ENCODE peak calls at places on chromosome 22, in seven cellular contexts. H is CD4-positive, CD25-positive, alpha-beta regulatory T cell; X is left ventricle myocardium inferior; L is sigmoid colon; B is fibroblast of lung; W is mesenchymal stem cell; F is adrenal gland. Y is an unnamed sample. For H3K36me3 and H3K9me3, the result is how much of the 10 kb centered on the place peaks cover.

GRCh38 chr22:31920306-31920705 is 24.0 kb upstream of the YWHAH start:
- DNase-seq in B (no peak), L (no peak), H (no peak), X (no peak), W (no peak), F (no peak), Y (no peak)

GRCh38 chr22:36384766-36385400 is 2.9 kb downstream of the MYH9 start:
- DNase-seq in X (no peak), F (peak), B (peak), L (no peak), W (peak), H (peak), Y (peak)

GRCh38 chr22:37627545-37627944 is 11.9 kb upstream of the SH3BP1 start:
- DNase-seq in W (no peak), H (peak), B (no peak), F (no peak), L (no peak), X (no peak), Y (no peak)

GRCh38 chr22:18985761-18986160 is 49.7 kb upstream of the PRODH start:
- DNase-seq in X (no peak), L (peak), W (no peak), H (no peak), B (no peak), F (no peak), Y (no peak)

GRCh38 chr22:47357086-47357485 is 594.6 kb downstream of the TBC1D22A start:
- DNase-seq in H (no peak), W (no peak), X (no peak), B (no peak), F (no peak), L (no peak), Y (no peak)

GRCh38 chr22:46064966-46065666 is 85.2 kb upstream of the PPARA start:
- DNase-seq in H (no peak), B (peak), W (no peak), F (peak), X (peak), L (peak), Y (no peak)

GRCh38 chr22:28791124-28791523 is 9.2 kb downstream of the XBP1 start:
- DNase-seq in X (no peak), F (no peak), H (no peak), B (no peak), L (no peak), W (no peak), Y (no peak)

GRCh38 chr22:23291806-23292452 is 111.6 kb downstream of the BCR start:
- DNase-seq in W (no peak), B (no peak), H (no peak), L (no peak), X (no peak), F (no peak), Y (no peak)

GRCh38 chr22:29727248-29727551 is 7.4 kb downstream of the CABP7 start:
- DNase-seq in H (no peak), B (peak), X (peak), W (peak), L (no peak), F (peak), Y (peak)

GRCh38 chr22:41842996-41843970 is 10.4 kb downstream of the SREBF2 start:
- DNase-seq in F (no peak), H (no peak), W (no peak), X (no peak), B (no peak), L (no peak), Y (no peak)

GRCh38 chr22:41845380-41846267 is 12.7 kb downstream of the SREBF2 start:
- DNase-seq in W (no peak), L (no peak), H (no peak), B (no peak), X (no peak), F (no peak), Y (no peak)

GRCh38 chr22:41844513-41844912 is 11.6 kb downstream of the SREBF2 start:
- DNase-seq in X (no peak), W (no peak), F (no peak), H (no peak), L (no peak), B (no peak), Y (no peak)

GRCh38 chr22:41846268-41847002 is 13.5 kb downstream of the SREBF2 start:
- DNase-seq in X (no peak), W (no peak), L (no peak), H (no peak), B (no peak), F (no peak), Y (no peak)

GRCh38 chr22:41844036-41844435 is 11.1 kb downstream of the SREBF2 start:
- DNase-seq in B (no peak), L (no peak), X (no peak), W (no peak), H (no peak), F (no peak), Y (no peak)
- H3K36me3 ChIP-seq in B (under half), L (under half), X (under half), W (under half), H (under half), F (under half), Y (under half)

GRCh38 chr22:49574861-49575702 is 252.6 kb downstream of the BRD1 start:
- DNase-seq in F (peak), L (peak), H (no peak), W (no peak), B (no peak), X (peak), Y (no peak)
- H3K9me3 ChIP-seq in F (under half), L (under half), H (under half), W (under half), B (under half), X (under half), Y (under half)

GRCh38 chr22:50281957-50282356 is 11.8 kb upstream of the MAPK11 start:
- DNase-seq in L (no peak), B (no peak), X (no peak), F (peak), H (no peak), W (no peak), Y (no peak)

GRCh38 chr22:50280708-50281383 is 10.7 kb upstream of the MAPK11 start:
- DNase-seq in F (no peak), L (no peak), H (no peak), W (no peak), B (no peak), X (no peak), Y (no peak)

GRCh38 chr22:50281384-50281760 is 11.2 kb upstream of the MAPK11 start:
- DNase-seq in L (no peak), X (no peak), B (no peak), F (no peak), W (no peak), H (no peak), Y (no peak)

GRCh38 chr22:50283821-50284220 is 13.6 kb upstream of the MAPK11 start:
- DNase-seq in X (no peak), B (no peak), H (no peak), W (no peak), L (no peak), F (no peak), Y (no peak)

DNA sequence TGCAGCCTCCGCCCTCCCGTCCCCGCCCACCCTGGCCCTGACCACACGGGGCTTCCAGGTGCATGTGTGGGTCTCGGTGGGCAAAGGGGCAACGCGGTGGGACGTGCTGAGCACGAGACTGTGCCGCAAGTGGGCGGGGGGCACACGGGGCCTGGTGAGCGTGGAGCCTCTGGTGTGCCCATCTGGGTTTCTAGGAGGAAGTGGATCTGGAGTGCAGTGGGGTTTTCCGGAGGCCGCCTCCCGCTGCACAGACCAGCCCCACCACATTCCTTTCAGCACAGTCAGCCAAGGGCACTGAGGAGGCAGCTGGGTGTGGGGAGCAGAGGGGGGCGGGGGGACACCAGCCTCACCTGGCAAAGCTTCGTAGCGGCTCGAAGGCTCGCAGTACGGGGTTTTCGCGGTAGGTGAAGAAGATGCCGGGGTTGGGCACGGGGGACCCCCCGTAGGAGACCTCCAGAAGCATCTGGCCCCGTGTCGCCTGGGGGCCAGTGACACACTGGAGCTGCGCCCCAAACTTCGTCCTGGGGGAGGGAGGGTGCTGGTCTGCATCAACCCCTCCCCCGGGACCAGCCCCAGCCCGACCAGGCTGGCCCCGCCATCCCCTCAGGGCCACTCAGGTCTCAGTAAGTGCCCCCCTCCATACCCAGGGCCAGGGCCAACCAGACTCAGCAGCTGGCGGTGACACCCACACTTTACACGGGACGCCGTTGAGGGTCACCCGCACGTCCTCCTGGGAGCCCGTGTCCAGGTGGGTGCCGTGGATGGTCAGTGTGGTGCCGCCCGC is 12.4 kb upstream of the MAPK11 start:
- DNase-seq in W (peak), F (peak), B (peak), L (no peak), X (no peak), H (no peak), Y (peak)
- H3K36me3 ChIP-seq in W (half or more), F (under half), B (half or more), L (half or more), X (half or more), H (under half), Y (half or more)

GRCh38 chr22:17664414-17665045 is 26.0 kb downstream of the BCL2L13 start:
- DNase-seq in X (no peak), H (no peak), L (no peak), F (no peak), W (no peak), B (no peak), Y (no peak)

GRCh38 chr22:17665884-17666283 is 27.3 kb downstream of the BCL2L13 start:
- DNase-seq in B (peak), F (no peak), W (no peak), X (no peak), L (no peak), H (no peak), Y (no peak)

DNA sequence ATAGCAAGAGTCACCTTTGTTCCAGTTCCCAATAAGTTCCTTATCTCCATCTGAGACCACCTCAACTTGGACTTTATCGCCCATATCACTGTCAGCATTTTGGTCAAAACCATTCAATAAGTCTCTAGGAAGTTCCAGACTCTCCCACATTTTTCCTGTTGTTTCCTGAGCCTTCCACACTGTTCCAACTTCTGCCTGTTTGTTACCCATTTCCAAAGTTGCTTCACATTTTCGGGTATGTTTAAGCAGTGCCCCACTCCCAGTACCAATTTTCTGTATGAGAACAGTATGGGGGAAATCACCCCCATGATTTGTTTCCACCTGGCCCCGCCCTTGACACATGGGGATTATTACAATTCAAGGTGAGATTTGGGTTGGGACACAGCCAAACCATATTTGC is 26.7 kb downstream of the BCL2L13 start:
- DNase-seq in B (no peak), X (no peak), W (no peak), L (no peak), H (no peak), F (no peak), Y (no peak)
- H3K9me3 ChIP-seq in B (under half), X (under half), W (under half), L (under half), H (under half), F (under half), Y (under half)

DNA sequence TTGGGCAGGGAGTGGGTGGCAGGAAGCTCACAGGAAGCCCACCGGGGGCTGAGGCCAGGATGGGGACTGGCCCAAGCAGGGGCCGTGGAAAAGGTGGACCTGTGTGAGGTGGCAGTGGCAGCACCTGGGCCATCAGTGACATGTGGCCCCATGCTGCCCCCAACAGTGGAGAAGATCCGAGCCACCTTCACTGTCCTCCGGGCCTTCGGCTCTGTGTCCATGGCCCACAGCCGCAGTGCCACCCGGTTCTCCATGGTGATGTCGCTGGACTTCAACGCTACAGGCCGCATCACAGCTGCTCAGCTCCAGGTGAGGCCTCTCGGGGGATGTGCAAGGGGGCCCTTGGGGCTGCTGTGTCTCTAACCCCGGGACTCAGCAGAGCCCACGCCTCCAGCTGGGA is 37.9 kb downstream of the MYO18B start:
- DNase-seq in L (no peak), W (no peak), F (no peak), H (no peak), X (no peak), B (no peak), Y (no peak)
- H3K36me3 ChIP-seq in L (under half), W (under half), F (under half), H (under half), X (half or more), B (under half), Y (half or more)

DNA sequence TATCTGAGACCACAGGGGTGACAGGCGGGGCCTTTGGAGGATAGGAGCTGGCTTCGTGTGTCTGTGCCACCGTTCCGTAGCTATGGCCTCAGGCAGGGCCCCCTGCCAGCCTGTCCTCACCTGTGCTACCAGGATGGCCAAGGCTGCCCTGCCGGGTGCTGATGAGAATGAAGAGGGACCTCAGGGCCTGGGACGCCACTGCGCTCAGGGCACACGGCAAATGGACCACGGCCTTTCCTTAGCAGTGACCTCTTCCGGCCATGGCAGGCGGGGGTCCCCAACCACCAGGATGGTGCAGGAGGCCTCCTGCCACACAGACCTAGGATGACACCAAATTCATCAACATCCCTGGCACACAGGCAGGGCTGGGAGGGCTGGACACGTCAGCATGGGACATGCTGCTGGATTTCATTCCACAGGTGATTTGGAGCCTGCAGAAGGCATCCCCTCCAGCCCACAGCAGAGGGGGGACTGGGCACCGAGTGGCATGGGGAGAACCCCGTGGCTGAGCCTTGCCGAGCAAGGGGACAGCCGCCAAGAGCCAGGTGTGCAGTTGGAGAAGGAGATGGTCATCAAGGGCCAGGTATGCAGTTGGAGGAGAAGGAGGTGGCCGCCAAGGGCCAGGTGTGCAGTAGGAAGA is 1321.0 kb downstream of the BRD1 start:
- DNase-seq in L (no peak), F (no peak), W (no peak), X (no peak), H (no peak), B (no peak), Y (no peak)
- H3K9me3 ChIP-seq in L (under half), F (under half), W (under half), X (under half), H (under half), B (under half), Y (under half)

GRCh38 chr22:39966522-39966921 is 6.3 kb downstream of the TMA7B start:
- DNase-seq in X (no peak), W (no peak), L (no peak), H (no peak), B (peak), F (no peak), Y (peak)

GRCh38 chr22:39967103-39967829 is 7.1 kb downstream of the TMA7B start:
- DNase-seq in F (no peak), W (no peak), L (no peak), B (peak), X (no peak), H (no peak), Y (no peak)

GRCh38 chr22:39962071-39962470 is 1.9 kb downstream of the TMA7B start:
- DNase-seq in H (no peak), B (no peak), F (no peak), W (peak), X (no peak), L (no peak), Y (no peak)

GRCh38 chr22:39967996-39968968 is 8.1 kb downstream of the TMA7B start:
- DNase-seq in B (no peak), W (no peak), L (peak), F (peak), H (no peak), X (peak), Y (peak)

GRCh38 chr22:39965749-39966148 is 5.6 kb downstream of the TMA7B start:
- DNase-seq in W (no peak), F (no peak), H (no peak), B (no peak), X (no peak), L (no peak), Y (no peak)
- H3K36me3 ChIP-seq in W (under half), F (under half), H (half or more), B (under half), X (under half), L (under half), Y (under half)

GRCh38 chr22:48827228-48827810 is 1000.4 kb downstream of the BRD1 start:
- DNase-seq in B (no peak), W (no peak), L (no peak), X (no peak), F (no peak), H (no peak), Y (no peak)
- H3K9me3 ChIP-seq in B (under half), W (under half), L (under half), X (under half), F (under half), H (under half), Y (under half)

Y was measured in cardiac muscle cell.